ENCODE peak calls at places on chromosomes 16 and 17, in seven cellular contexts. E is lower leg skin, Y is psoas muscle, T is Panc1, R is lung, O is PC-3, N is tibial nerve. H is an unnamed sample.

GRCh38 chr17:17205368-17206148 is 575 bp downstream of the PLD6 start:
- DNase-seq in R (peak), N (peak), Y (peak), O (peak), T (no peak), E (peak), H (peak)

GRCh38 chr17:4074831-4075495 is 67.9 kb downstream of the ZZEF1 start:
- DNase-seq in Y (no peak), E (no peak), T (peak), O (peak), R (no peak), N (no peak), H (peak)

GRCh38 chr17:39722965-39723848 is 7.1 kb downstream of the MIEN1 start:
- DNase-seq in T (no peak), Y (no peak), O (no peak), R (no peak), N (no peak), E (no peak), H (no peak)

GRCh38 chr17:34820166-34820920 is 140.9 kb downstream of the CCT6B start:
- DNase-seq in Y (no peak), R (no peak), T (no peak), O (no peak), E (no peak), N (no peak), H (no peak)

GRCh38 chr16:741986-742629 is 1.3 kb upstream of the CIAO3 start:
- DNase-seq in R (no peak), T (no peak), Y (no peak), E (no peak), O (no peak), N (no peak), H (no peak)

GRCh38 chr17:48155889-48156670 is 48.5 kb downstream of the SNX11 start:
- DNase-seq in N (no peak), Y (no peak), T (no peak), R (no peak), O (no peak), E (no peak), H (no peak)

GRCh38 chr16:19919142-19919541 is 34.5 kb upstream of the GPRC5B start:
- DNase-seq in R (no peak), N (no peak), E (no peak), Y (no peak), O (no peak), T (no peak), H (no peak)

GRCh38 chr17:81383504-81384421 is 11.5 kb upstream of the BAHCC1 start:
- DNase-seq in Y (no peak), E (no peak), N (no peak), R (no peak), T (no peak), O (no peak), H (no peak)

GRCh38 chr17:8421571-8421970 is 14.1 kb upstream of the NDEL1 start:
- DNase-seq in N (no peak), Y (no peak), T (no peak), R (no peak), E (no peak), O (peak), H (peak)

GRCh38 chr16:87133966-87134945 is 182.9 kb downstream of the C16orf95 start:
- DNase-seq in R (no peak), N (no peak), E (no peak), Y (no peak), T (no peak), O (no peak), H (no peak)

GRCh38 chr17:21218831-21219380 is 4.9 kb upstream of the TMEM11 start:
- DNase-seq in Y (no peak), N (no peak), E (no peak), R (no peak), O (no peak), T (no peak), H (no peak)

DNA sequence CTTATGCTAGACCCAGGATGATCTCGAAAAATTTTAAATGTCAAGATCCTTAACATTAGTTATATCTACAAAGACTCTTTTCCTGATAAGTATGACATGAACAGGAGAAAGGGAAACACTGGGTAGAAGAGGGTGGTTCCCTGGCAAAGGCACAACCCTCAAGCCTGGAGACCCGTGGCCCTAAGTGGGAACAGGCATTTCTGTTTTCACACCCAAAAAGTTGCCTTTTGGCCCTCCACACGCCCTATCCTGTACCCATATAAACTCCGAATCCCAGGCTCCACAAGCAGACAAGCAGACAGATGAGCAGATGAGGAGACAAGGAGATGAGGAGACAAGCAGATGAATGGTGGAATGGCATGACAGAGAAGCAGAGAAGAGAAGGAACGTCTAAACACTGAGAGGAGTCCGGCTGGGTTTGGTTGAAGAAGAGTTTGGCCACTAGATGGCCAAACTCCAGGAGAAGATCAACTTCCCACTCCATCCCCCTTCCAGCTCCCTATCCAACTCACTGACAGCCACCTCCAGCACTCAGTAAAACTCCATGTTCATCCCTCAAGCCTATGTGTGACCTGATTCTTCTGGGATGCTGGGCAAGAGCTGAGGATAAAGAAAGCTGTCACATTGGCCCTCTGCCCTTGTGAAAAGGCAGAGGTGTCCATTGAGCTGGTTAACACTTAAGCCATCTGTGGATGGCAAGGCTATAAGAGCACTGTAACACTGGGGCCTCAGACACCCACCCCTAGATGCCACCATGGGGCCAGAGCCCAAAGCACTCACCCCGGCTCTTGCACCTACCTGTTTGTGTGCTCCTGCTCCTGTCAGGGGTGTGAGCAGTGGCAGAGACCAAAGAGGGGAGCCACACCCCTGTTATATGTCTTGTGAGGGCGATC is 139.6 kb upstream of the FAM20A start:
- DNase-seq in R (no peak), E (no peak), N (no peak), Y (no peak), O (no peak), T (no peak), H (no peak)
- TF ChIP-seq CTCF in R (no peak), E (no peak), N (no peak), Y (no peak), O (peak), T (peak), H (no peak)

GRCh38 chr17:58112970-58113631 is 29.9 kb downstream of the DYNLL2 start:
- DNase-seq in Y (peak), E (peak), N (peak), T (peak), O (peak), R (peak), H (peak)
- H3K4me3 ChIP-seq in Y (no peak), E (no peak), N (no peak), T (no peak), O (no peak), R (no peak), H (no peak)

DNA sequence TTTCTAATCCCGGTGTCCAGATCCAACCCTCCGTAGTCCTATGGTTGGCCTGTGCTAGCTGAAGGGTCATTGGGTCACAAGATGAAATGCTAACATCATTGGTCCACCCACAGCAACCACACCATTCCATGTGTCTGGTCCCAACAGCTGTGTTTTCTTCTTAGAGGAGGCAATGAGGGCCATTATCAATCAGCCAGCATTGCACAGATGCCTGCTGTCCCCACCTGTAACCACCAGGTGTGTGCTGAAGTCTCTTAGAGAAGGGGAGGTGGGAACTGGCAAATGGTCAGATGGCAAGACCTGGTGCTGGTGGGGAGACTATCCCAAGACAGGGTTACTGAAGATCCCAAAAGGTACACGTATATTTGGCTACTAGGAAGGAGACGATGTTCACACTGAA is 37.4 kb downstream of the HIC1 start:
- DNase-seq in T (no peak), Y (no peak), R (no peak), N (no peak), E (no peak), O (no peak), H (no peak)
- TF ChIP-seq CTCF in T (no peak), Y (no peak), R (no peak), N (no peak), E (no peak), O (no peak), H (no peak)

DNA sequence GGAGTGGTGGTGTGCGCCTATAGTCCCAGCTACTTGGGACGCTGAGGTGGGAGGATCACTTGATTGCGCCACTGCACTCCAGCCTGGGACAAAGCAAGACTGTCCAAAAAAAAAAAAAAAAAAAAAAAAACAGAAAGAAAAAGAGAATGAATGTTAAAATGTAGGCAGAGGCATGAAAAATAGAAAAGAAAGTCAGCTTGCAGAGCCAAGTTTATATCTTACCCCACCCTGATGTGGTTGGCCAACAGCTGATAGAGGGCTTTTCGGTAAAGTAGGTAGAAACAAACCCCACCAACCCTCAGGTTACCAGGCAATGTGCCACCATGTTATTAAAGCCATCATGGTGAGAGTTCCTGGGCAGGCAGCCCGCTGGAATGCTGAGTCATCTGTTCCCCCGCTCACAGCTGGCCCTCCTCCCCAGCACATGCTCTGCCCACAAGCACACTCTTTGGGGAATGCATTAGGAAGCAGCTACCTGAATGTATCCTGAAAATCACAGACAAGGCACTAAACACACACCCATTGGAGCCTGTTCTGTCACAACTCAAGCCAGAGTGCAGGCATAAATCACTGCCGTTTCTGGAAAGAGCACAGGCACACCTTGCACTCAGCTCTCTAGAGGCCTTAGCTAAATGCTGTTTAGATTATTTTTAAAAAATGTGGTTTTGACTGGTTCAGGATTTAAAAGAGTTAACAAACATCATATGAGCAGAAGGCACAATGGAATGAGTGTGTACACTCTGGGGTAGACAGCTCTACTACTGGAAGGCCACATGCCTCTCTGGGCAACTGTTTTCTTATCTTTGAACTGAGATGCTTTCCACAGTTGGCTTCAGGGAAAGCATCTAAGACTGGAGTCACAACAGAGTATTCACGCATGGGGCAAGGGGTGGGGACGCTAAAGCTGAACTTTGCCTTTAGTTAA is 128.5 kb downstream of the PARN start:
- DNase-seq in N (peak), E (peak), R (peak), T (peak), O (peak), Y (peak), H (peak)
- H3K4me3 ChIP-seq in N (no peak), E (no peak), R (no peak), T (no peak), O (no peak), Y (peak), H (peak)

DNA sequence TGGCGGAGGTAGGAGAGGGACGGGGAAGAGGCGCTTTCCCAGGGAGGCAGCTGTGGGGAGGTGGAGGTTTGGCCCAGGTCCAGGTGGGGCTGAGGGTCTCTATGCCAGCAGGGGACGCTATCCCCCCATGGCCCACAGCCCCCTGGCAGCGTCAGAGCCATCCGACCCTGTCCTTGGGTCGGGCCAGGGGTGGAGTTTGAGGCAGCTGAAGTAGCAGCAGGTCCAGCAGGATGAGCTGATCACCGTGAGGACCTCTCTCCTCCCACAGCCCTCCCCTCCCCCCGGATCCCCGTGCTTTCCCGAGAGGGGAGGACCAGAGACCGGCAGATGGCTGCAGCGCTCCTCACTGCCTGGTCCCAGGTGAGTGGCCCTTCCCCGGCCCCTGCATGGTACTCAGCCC is 3.2 kb downstream of the ZNF205 start:
- DNase-seq in R (no peak), O (no peak), E (no peak), Y (no peak), N (no peak), T (no peak), H (no peak)
- TF ChIP-seq CTCF in R (no peak), O (no peak), E (no peak), Y (no peak), N (no peak), T (no peak), H (no peak)

DNA sequence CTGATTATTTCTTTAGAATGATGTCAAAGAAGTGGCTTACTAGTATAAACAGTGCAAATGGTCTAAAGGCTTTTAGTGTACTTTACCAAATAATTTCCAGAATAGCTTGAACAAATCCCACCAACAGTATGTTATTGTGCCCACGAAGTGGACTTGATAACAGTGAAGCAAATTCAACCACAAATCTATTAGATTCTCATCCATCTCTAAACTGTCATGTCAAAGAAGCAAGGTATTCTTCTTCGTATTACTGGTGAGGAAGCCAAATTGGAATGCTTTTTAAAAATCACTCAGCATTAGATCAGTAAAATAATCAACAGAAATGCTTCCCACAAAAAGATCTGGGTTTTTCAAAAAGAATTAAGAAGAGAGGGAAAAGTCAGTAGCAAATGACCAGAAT is 114.8 kb downstream of the CYB561 start:
- DNase-seq in T (no peak), E (no peak), N (no peak), O (no peak), Y (no peak), R (no peak), H (no peak)
- H3K4me3 ChIP-seq in T (no peak), E (no peak), N (no peak), O (no peak), Y (no peak), R (no peak), H (no peak)

GRCh38 chr17:42098747-42099399 is 600 bp upstream of the ZNF385C start:
- DNase-seq in R (no peak), T (no peak), O (no peak), N (no peak), E (no peak), Y (no peak), H (no peak)

GRCh38 chr17:42097691-42098661 is at the start of gene ZNF385C:
- DNase-seq in O (no peak), T (no peak), R (no peak), N (no peak), E (no peak), Y (no peak), H (no peak)

GRCh38 chr17:42094375-42095069 is 3.8 kb downstream of the ZNF385C start:
- DNase-seq in Y (no peak), T (no peak), N (no peak), R (no peak), E (no peak), O (no peak), H (no peak)

GRCh38 chr17:42101513-42102292 is 3.4 kb upstream of the ZNF385C start:
- DNase-seq in T (no peak), O (peak), N (peak), E (peak), Y (peak), R (peak), H (peak)

GRCh38 chr17:42096360-42097111 is 1.7 kb downstream of the ZNF385C start:
- DNase-seq in N (no peak), E (no peak), R (no peak), T (no peak), O (no peak), Y (no peak), H (no peak)
- TF ChIP-seq CTCF in N (no peak), E (no peak), R (no peak), T (no peak), O (no peak), Y (no peak), H (no peak)

H was measured in fibroblast of mammary gland.